ENCODE peak calls at places on chromosomes 7 and 10, in five cellular contexts. C, E, X, Z and R are unnamed samples.

GRCh38 chr10:90306187-90306586 is 551.7 kb downstream of the HTR7 start:
- DNase-seq in Z (no peak), C (no peak), E (no peak), X (no peak), R (no peak)

GRCh38 chr10:116271593-116272496 is 1.2 kb downstream of the GFRA1 start:
- DNase-seq in C (no peak), X (no peak), Z (no peak), E (no peak), R (no peak)

GRCh38 chr7:152856351-152856750 is 96.8 kb downstream of the ACTR3B start:
- DNase-seq in C (no peak), X (no peak), Z (no peak), E (no peak), R (no peak)

GRCh38 chr7:91034459-91035368 is 229.5 kb upstream of the FZD1 start:
- DNase-seq in Z (peak), X (peak), E (peak), C (no peak), R (no peak)

GRCh38 chr10:47019546-47019945 is 108.3 kb downstream of the PTPN20 start:
- DNase-seq in Z (no peak), C (no peak), X (no peak), E (no peak), R (no peak)

GRCh38 chr10:71623098-71623985 is 96.2 kb downstream of the C10orf105 start:
- DNase-seq in C (no peak), Z (no peak), E (no peak), X (no peak), R (no peak)

GRCh38 chr10:62632071-62632809 is 172.3 kb upstream of the ADO start:
- DNase-seq in X (peak), C (no peak), Z (peak), E (no peak), R (no peak)

GRCh38 chr10:74922921-74923320 is 96.5 kb downstream of the KAT6B start:
- DNase-seq in C (no peak), X (no peak), Z (no peak), E (no peak), R (no peak)

GRCh38 chr7:43915907-43916306 is 9.5 kb upstream of the URGCP start:
- DNase-seq in C (no peak), X (no peak), Z (no peak), E (no peak), R (no peak)

GRCh38 chr10:96918214-96919002 is 86.3 kb downstream of the LCOR start:
- DNase-seq in Z (no peak), X (peak), C (no peak), E (no peak), R (no peak)

GRCh38 chr7:158075633-158076001 is 512.0 kb downstream of the PTPRN2 start:
- DNase-seq in X (no peak), E (no peak), C (no peak), Z (no peak), R (no peak)

GRCh38 chr10:25157650-25158049 is 17.2 kb upstream of the GPR158 start:
- DNase-seq in C (no peak), Z (no peak), E (no peak), X (no peak), R (no peak)

GRCh38 chr10:86264481-86265231 is 101.9 kb downstream of the GRID1 start:
- DNase-seq in E (no peak), C (no peak), X (no peak), Z (no peak), R (no peak)

GRCh38 chr7:4797858-4798705 is 22.7 kb downstream of the AP5Z1 start:
- DNase-seq in Z (peak), E (peak), X (peak), C (no peak), R (peak)

GRCh38 chr10:44511601-44512000 is 126.7 kb upstream of the CXCL12 start:
- DNase-seq in C (no peak), X (no peak), E (no peak), Z (no peak), R (no peak)

GRCh38 chr7:39688611-39689485 is 65.5 kb downstream of the RALA start:
- DNase-seq in E (no peak), X (no peak), Z (no peak), C (no peak), R (no peak)

GRCh38 chr7:45695249-45695995 is 121.3 kb downstream of the ADCY1 start:
- DNase-seq in Z (no peak), C (no peak), E (peak), X (no peak), R (no peak)

GRCh38 chr10:97701438-97702064 is 12.0 kb upstream of the MARVELD1 start:
- DNase-seq in X (peak), Z (peak), E (peak), C (peak), R (no peak)